ENCODE peak calls at places on chromosome 12, in ten cellular contexts. One of them, this sample, is unnamed.

GRCh38 chr12:124520258-124520657 is 47.2 kb downstream of the NCOR2 start:
- DNase-seq in ovary: peak
- DNase-seq in GOT3: no peak
- DNase-seq in lung: peak
- DNase-seq in AML-193: no peak
- DNase-seq in skeletal muscle cell: no peak
- DNase-seq in iPS DF 6.9: no peak
- DNase-seq in stimulated activated CD4-positive, alpha-beta T cell treated with anti-CD3 and anti-CD28 coated beads, Interleukin-1b, Interleukin-23, amount 100 ng/mL, for 1 hour: no peak
- DNase-seq in uterus: peak
- DNase-seq in central memory CD8-positive, alpha-beta T cell: no peak
- DNase-seq in this sample: peak

GRCh38 chr12:34602213-34602940 is 580.1 kb downstream of the ALG10 start:
- DNase-seq in lung: peak
- DNase-seq in AML-193: no peak
- DNase-seq in GOT3: no peak
- DNase-seq in central memory CD8-positive, alpha-beta T cell: no peak
- DNase-seq in skeletal muscle cell: no peak
- DNase-seq in stimulated activated CD4-positive, alpha-beta T cell treated with anti-CD3 and anti-CD28 coated beads, Interleukin-1b, Interleukin-23, amount 100 ng/mL, for 1 hour: no peak
- DNase-seq in ovary: no peak
- DNase-seq in uterus: no peak
- DNase-seq in iPS DF 6.9: no peak
- DNase-seq in this sample: no peak

GRCh38 chr12:3329361-3329760 is 161.6 kb upstream of the PRMT8 start:
- DNase-seq in skeletal muscle cell: no peak
- DNase-seq in lung: no peak
- DNase-seq in ovary: no peak
- DNase-seq in AML-193: no peak
- DNase-seq in GOT3: no peak
- DNase-seq in stimulated activated CD4-positive, alpha-beta T cell treated with anti-CD3 and anti-CD28 coated beads, Interleukin-1b, Interleukin-23, amount 100 ng/mL, for 1 hour: no peak
- DNase-seq in central memory CD8-positive, alpha-beta T cell: no peak
- DNase-seq in iPS DF 6.9: no peak
- DNase-seq in uterus: no peak
- DNase-seq in this sample: no peak

GRCh38 chr12:31756977-31757420 is 28.2 kb upstream of the AMN1 start:
- DNase-seq in GOT3: no peak
- DNase-seq in uterus: no peak
- DNase-seq in lung: no peak
- DNase-seq in ovary: no peak
- DNase-seq in iPS DF 6.9: no peak
- DNase-seq in AML-193: no peak
- DNase-seq in skeletal muscle cell: no peak
- DNase-seq in central memory CD8-positive, alpha-beta T cell: no peak
- DNase-seq in stimulated activated CD4-positive, alpha-beta T cell treated with anti-CD3 and anti-CD28 coated beads, Interleukin-1b, Interleukin-23, amount 100 ng/mL, for 1 hour: no peak
- DNase-seq in this sample: no peak

GRCh38 chr12:65308001-65308400 is 29.5 kb downstream of the MSRB3 start:
- DNase-seq in skeletal muscle cell: no peak
- DNase-seq in central memory CD8-positive, alpha-beta T cell: no peak
- DNase-seq in GOT3: no peak
- DNase-seq in AML-193: peak
- DNase-seq in uterus: no peak
- DNase-seq in stimulated activated CD4-positive, alpha-beta T cell treated with anti-CD3 and anti-CD28 coated beads, Interleukin-1b, Interleukin-23, amount 100 ng/mL, for 1 hour: no peak
- DNase-seq in ovary: no peak
- DNase-seq in lung: no peak
- DNase-seq in iPS DF 6.9: no peak
- DNase-seq in this sample: no peak

GRCh38 chr12:2053675-2054070 is 886 bp downstream of the CACNA1C start:
- DNase-seq in uterus: peak
- DNase-seq in lung: no peak
- DNase-seq in AML-193: no peak
- DNase-seq in GOT3: no peak
- DNase-seq in skeletal muscle cell: no peak
- DNase-seq in stimulated activated CD4-positive, alpha-beta T cell treated with anti-CD3 and anti-CD28 coated beads, Interleukin-1b, Interleukin-23, amount 100 ng/mL, for 1 hour: no peak
- DNase-seq in iPS DF 6.9: no peak
- DNase-seq in central memory CD8-positive, alpha-beta T cell: no peak
- DNase-seq in ovary: peak
- DNase-seq in this sample: no peak

GRCh38 chr12:91219511-91219910 is 36.9 kb upstream of the DCN start:
- DNase-seq in central memory CD8-positive, alpha-beta T cell: no peak
- DNase-seq in skeletal muscle cell: no peak
- DNase-seq in ovary: no peak
- DNase-seq in GOT3: no peak
- DNase-seq in stimulated activated CD4-positive, alpha-beta T cell treated with anti-CD3 and anti-CD28 coated beads, Interleukin-1b, Interleukin-23, amount 100 ng/mL, for 1 hour: no peak
- DNase-seq in lung: no peak
- DNase-seq in AML-193: no peak
- DNase-seq in uterus: no peak
- DNase-seq in iPS DF 6.9: no peak
- DNase-seq in this sample: no peak

GRCh38 chr12:20421338-20421890 is 53.1 kb downstream of the PDE3A start:
- DNase-seq in lung: no peak
- DNase-seq in skeletal muscle cell: no peak
- DNase-seq in GOT3: no peak
- DNase-seq in stimulated activated CD4-positive, alpha-beta T cell treated with anti-CD3 and anti-CD28 coated beads, Interleukin-1b, Interleukin-23, amount 100 ng/mL, for 1 hour: no peak
- DNase-seq in uterus: no peak
- DNase-seq in central memory CD8-positive, alpha-beta T cell: no peak
- DNase-seq in iPS DF 6.9: no peak
- DNase-seq in AML-193: no peak
- DNase-seq in ovary: no peak
- DNase-seq in this sample: peak

GRCh38 chr12:102702447-102703114 is 214.5 kb downstream of the PAH start:
- DNase-seq in skeletal muscle cell: peak
- DNase-seq in lung: peak
- DNase-seq in uterus: peak
- DNase-seq in ovary: peak
- DNase-seq in iPS DF 6.9: no peak
- DNase-seq in stimulated activated CD4-positive, alpha-beta T cell treated with anti-CD3 and anti-CD28 coated beads, Interleukin-1b, Interleukin-23, amount 100 ng/mL, for 1 hour: no peak
- DNase-seq in central memory CD8-positive, alpha-beta T cell: no peak
- DNase-seq in GOT3: peak
- DNase-seq in AML-193: peak
- DNase-seq in this sample: peak

GRCh38 chr12:1104088-1104800 is 113.2 kb downstream of the ERC1 start:
- DNase-seq in skeletal muscle cell: no peak
- DNase-seq in central memory CD8-positive, alpha-beta T cell: no peak
- DNase-seq in stimulated activated CD4-positive, alpha-beta T cell treated with anti-CD3 and anti-CD28 coated beads, Interleukin-1b, Interleukin-23, amount 100 ng/mL, for 1 hour: no peak
- DNase-seq in ovary: no peak
- DNase-seq in GOT3: no peak
- DNase-seq in AML-193: no peak
- DNase-seq in iPS DF 6.9: no peak
- DNase-seq in lung: no peak
- DNase-seq in uterus: no peak
- DNase-seq in this sample: no peak

GRCh38 chr12:50314629-50315312 is 31.5 kb upstream of the LIMA1 start:
- DNase-seq in lung: no peak
- DNase-seq in ovary: no peak
- DNase-seq in central memory CD8-positive, alpha-beta T cell: no peak
- DNase-seq in stimulated activated CD4-positive, alpha-beta T cell treated with anti-CD3 and anti-CD28 coated beads, Interleukin-1b, Interleukin-23, amount 100 ng/mL, for 1 hour: no peak
- DNase-seq in skeletal muscle cell: no peak
- DNase-seq in AML-193: no peak
- DNase-seq in GOT3: no peak
- DNase-seq in uterus: no peak
- DNase-seq in iPS DF 6.9: peak
- DNase-seq in this sample: no peak

This sample was measured in prostate gland.